ENCODE peak calls at places on chromosomes 6 and 20, in four cellular contexts. S, Y, V and M are unnamed samples.

GRCh38 chr6:137307163-137307851 is 88.1 kb upstream of the IFNGR1 start:
- DNase-seq in S (no peak), Y (no peak), V (no peak), M (no peak)

GRCh38 chr20:23449400-23449799 is 3.3 kb downstream of the CST11 start:
- DNase-seq in S (no peak), Y (no peak), V (no peak), M (peak; percentile 20)

GRCh38 chr20:63940472-63941266 is 15.5 kb downstream of the UCKL1 start:
- DNase-seq in S (peak; percentile 79), Y (peak; percentile 71), V (peak; percentile 55), M (no peak)

GRCh38 chr6:79861023-79861422 is 86.3 kb downstream of the ELOVL4 start:
- DNase-seq in S (no peak), Y (no peak), V (no peak), M (no peak)

GRCh38 chr20:45987108-45987780 is 15.2 kb upstream of the ZNF335 start:
- DNase-seq in S (peak; percentile 96), Y (peak; percentile 92), V (peak; percentile 87), M (peak; percentile 95)

GRCh38 chr20:12086359-12086758 is 168.7 kb downstream of the BTBD3 start:
- DNase-seq in S (no peak), Y (no peak), V (no peak), M (no peak)

GRCh38 chr6:130426078-130426726 is 60.4 kb downstream of the TMEM200A start:
- DNase-seq in S (no peak), Y (no peak), V (no peak), M (no peak)

GRCh38 chr6:36716476-36717093 is 19.0 kb downstream of the RAB44 start:
- DNase-seq in S (no peak), Y (no peak), V (no peak), M (no peak)

GRCh38 chr6:126535585-126535984 is 195.7 kb downstream of the CENPW start:
- DNase-seq in S (no peak), Y (no peak), V (no peak), M (no peak)

DNA sequence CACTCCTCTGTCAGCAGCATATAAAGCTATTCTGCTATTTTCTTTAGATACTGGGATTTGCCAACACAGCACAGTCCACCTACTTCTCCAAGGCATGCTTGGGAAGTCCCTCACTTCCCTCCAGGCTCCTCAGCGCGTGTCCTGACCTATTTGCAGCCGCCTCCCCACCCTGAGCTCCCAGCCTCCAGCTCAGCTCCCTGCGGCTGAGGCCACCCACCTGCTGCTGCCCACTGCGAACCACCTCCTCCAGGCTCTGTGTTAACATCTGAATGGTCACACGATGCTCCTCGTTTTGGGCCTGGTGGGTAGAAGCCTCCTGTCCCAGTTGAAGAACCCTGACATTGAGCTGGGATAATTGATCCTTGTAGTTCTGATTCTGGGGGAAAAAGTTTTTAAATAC is 54.7 kb downstream of the GINS1 start:
- DNase-seq in S (no peak), Y (no peak), V (no peak), M (peak; percentile 43)
- H3K36me3 ChIP-seq in S (peaks cover 8% of the 10 kb centered on the region), Y (peaks cover 5% of the 10 kb centered on the region), V (no peaks in the 10 kb centered on the region), M (peaks cover 21% of the 10 kb centered on the region)

GRCh38 chr6:31736768-31737314 is 511 bp upstream of the CLIC1 start:
- DNase-seq in S (no peak), Y (no peak), V (no peak), M (no peak)
- H3K4me3 ChIP-seq in S (peak overlapping the region; percentile 97), Y (peak overlapping the region; percentile 96), V (peak overlapping the region; percentile 58), M (peak overlapping the region; percentile 86)

DNA sequence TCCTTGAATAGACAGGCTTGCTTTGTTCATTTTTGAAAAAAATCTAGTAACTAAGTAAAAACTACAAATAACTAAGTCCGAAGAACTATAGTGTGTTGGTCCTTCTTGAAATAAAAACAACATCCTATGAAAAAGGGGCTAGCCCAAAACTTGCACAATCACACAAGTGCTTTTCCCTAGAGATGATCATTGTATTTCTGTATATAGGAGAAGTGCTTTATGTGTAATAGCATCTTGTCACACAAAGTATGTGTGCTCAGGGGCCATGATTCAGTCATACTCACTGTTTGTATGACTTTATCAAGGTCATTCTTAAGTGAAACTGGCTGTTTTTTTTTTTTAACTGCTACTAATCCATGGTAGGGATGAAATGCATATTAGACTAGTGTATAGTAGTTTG is 179.8 kb downstream of the DTNBP1 start:
- DNase-seq in S (no peak), Y (no peak), V (no peak), M (no peak)
- H3K36me3 ChIP-seq in S (peaks cover 12% of the 10 kb centered on the region), Y (peaks cover 10% of the 10 kb centered on the region), V (no peaks in the 10 kb centered on the region), M (peaks cover 14% of the 10 kb centered on the region)

GRCh38 chr6:134519456-134519855 is 201.5 kb upstream of the SGK1 start:
- DNase-seq in S (no peak), Y (no peak), V (peak; percentile 62), M (no peak)

GRCh38 chr6:134516582-134516981 is 198.7 kb upstream of the SGK1 start:
- DNase-seq in S (no peak), Y (no peak), V (no peak), M (no peak)

GRCh38 chr6:134515976-134516375 is 198.1 kb upstream of the SGK1 start:
- DNase-seq in S (no peak), Y (no peak), V (no peak), M (no peak)

GRCh38 chr6:134517863-134518262 is 200.0 kb upstream of the SGK1 start:
- DNase-seq in S (no peak), Y (no peak), V (no peak), M (no peak)

GRCh38 chr6:134517145-134517658 is 199.3 kb upstream of the SGK1 start:
- DNase-seq in S (peak; percentile 82), Y (peak; percentile 56), V (peak; percentile 94), M (peak; percentile 19)
- H3K4me3 ChIP-seq in S (no peak overlapping the region), Y (no peak overlapping the region), V (no peak overlapping the region), M (no peak overlapping the region)

GRCh38 chr20:59001068-59001448 is 6.0 kb downstream of the CTSZ start:
- DNase-seq in S (no peak), Y (no peak), V (no peak), M (no peak)

GRCh38 chr20:58996226-58996611 is 10.8 kb downstream of the CTSZ start:
- DNase-seq in S (no peak), Y (no peak), V (no peak), M (peak; percentile 35)

GRCh38 chr20:58997141-58997770 is 9.8 kb downstream of the CTSZ start:
- DNase-seq in S (peak; percentile 53), Y (peak; percentile 23), V (no peak), M (peak; percentile 59)

GRCh38 chr20:59000326-59000725 is 6.7 kb downstream of the CTSZ start:
- DNase-seq in S (no peak), Y (no peak), V (no peak), M (no peak)

DNA sequence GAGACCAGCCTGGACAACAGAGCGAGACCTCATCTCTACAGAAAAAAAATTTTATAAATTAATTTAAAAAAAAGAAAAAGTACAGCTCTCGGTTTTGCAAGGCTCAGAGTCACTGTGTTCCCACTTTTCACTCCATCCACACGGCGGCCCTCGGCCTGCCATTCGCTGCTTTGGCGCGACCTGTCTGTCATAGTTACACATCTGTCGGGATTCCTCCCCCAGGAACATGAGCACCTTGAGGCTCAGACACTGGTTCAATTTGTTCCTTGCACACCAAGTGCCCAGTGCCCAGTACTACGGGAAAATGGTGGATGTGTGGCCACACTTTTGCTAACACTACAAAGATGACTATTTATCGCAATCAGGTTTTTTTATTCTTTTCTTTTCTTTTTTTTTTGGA is 8.4 kb downstream of the CTSZ start:
- DNase-seq in S (no peak), Y (no peak), V (no peak), M (no peak)
- H3K36me3 ChIP-seq in S (peaks cover 100% of the 10 kb centered on the region), Y (peaks cover 16% of the 10 kb centered on the region), V (no peaks in the 10 kb centered on the region), M (peaks cover 12% of the 10 kb centered on the region)

GRCh38 chr6:33204165-33204414 is 365 bp upstream of the HSD17B8 start:
- DNase-seq in S (no peak), Y (no peak), V (no peak), M (no peak)

GRCh38 chr6:33204415-33205171 is at the start of gene HSD17B8:
- DNase-seq in S (peak; percentile 97), Y (peak; percentile 98), V (peak; percentile 97), M (peak; percentile 99)

GRCh38 chr6:33206864-33207568 is 1.3 kb upstream of the RING1 start:
- DNase-seq in S (no peak), Y (peak; percentile 41), V (no peak), M (peak; percentile 76)

GRCh38 chr6:33206027-33206863 is 1.8 kb downstream of the HSD17B8 start:
- DNase-seq in S (no peak), Y (no peak), V (no peak), M (no peak)

GRCh38 chr6:33205172-33206026 is 944 bp downstream of the HSD17B8 start:
- DNase-seq in S (no peak), Y (peak; percentile 44), V (no peak), M (peak; percentile 69)
- H3K4me3 ChIP-seq in S (peak overlapping the region; percentile 63), Y (peak overlapping the region; percentile 98), V (peak overlapping the region; percentile 79), M (peak overlapping the region; percentile 84)

DNA sequence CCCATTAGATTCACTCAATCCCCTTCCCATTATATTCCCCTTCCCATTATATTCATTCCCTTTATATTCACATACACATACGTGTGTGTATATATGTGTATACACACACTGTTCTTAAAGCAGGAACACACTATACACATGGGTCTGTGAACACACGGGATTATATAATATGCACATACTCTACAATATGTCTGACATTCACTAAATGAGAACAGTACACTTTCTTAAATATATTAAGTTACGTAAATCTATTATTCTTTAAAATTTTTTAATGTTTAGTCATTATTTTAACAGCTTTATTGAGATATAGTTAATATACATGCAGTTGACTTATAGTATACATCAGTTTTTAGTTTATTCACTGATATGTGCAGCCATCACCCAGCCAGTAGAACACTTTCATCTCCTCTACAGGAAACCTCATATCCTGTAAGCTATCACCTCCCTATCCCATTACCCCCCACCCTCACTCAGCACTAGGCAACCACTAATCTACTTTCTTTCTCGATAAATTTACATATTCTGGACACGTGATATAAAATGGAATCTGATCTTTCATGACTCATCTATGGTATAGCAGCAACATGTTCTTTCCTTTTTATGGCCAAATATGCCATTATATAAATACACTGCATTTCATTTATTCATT is 13.9 kb upstream of the SUMO4 start:
- DNase-seq in S (no peak), Y (no peak), V (no peak), M (no peak)
- H3K36me3 ChIP-seq in S (peaks cover 28% of the 10 kb centered on the region), Y (peaks cover 3% of the 10 kb centered on the region), V (no peaks in the 10 kb centered on the region), M (no peaks in the 10 kb centered on the region)

GRCh38 chr6:108113557-108114519 is 39.3 kb upstream of the OSTM1 start:
- DNase-seq in S (no peak), Y (peak; percentile 86), V (no peak), M (peak; percentile 86)
- H3K4me3 ChIP-seq in S (peak overlapping the region; percentile 32), Y (peak overlapping the region; percentile 55), V (peak overlapping the region; percentile 24), M (peak overlapping the region; percentile 34)

GRCh38 chr6:24425091-24425490 is 22.4 kb downstream of the MRS2 start:
- DNase-seq in S (no peak), Y (no peak), V (no peak), M (no peak)
- H3K36me3 ChIP-seq in S (peaks cover 64% of the 10 kb centered on the region), Y (peaks cover 48% of the 10 kb centered on the region), V (peaks cover 5% of the 10 kb centered on the region), M (peaks cover 36% of the 10 kb centered on the region)